ENCODE peak calls at places on chromosome 19, in seven cellular contexts. One of them, this sample, is unnamed.

GRCh38 chr19:34188388-34188787 is 16.1 kb downstream of the LSM14A start:
- DNase-seq in lower lobe of right lung: no peak
- DNase-seq in mammary epithelial cell: no peak
- DNase-seq in HS-27A: no peak
- DNase-seq in MV-4-11: peak
- DNase-seq in central memory CD8-positive, alpha-beta T cell: no peak
- DNase-seq in activated CD4-positive, alpha-beta T cell treated with anti-CD3 and anti-CD28 coated beads, Interleukin-2, amount 50 U/mL, for 48 hours: no peak
- DNase-seq in this sample: no peak

GRCh38 chr19:40803857-40804782 is 5.1 kb downstream of the EGLN2 start:
- DNase-seq in lower lobe of right lung: peak
- DNase-seq in mammary epithelial cell: no peak
- DNase-seq in HS-27A: no peak
- DNase-seq in MV-4-11: no peak
- DNase-seq in central memory CD8-positive, alpha-beta T cell: peak
- DNase-seq in activated CD4-positive, alpha-beta T cell treated with anti-CD3 and anti-CD28 coated beads, Interleukin-2, amount 50 U/mL, for 48 hours: peak
- DNase-seq in this sample: no peak

GRCh38 chr19:40356681-40357595 is 8.4 kb downstream of the PLD3 start:
- DNase-seq in lower lobe of right lung: no peak
- DNase-seq in mammary epithelial cell: no peak
- DNase-seq in HS-27A: no peak
- DNase-seq in MV-4-11: no peak
- DNase-seq in central memory CD8-positive, alpha-beta T cell: no peak
- DNase-seq in activated CD4-positive, alpha-beta T cell treated with anti-CD3 and anti-CD28 coated beads, Interleukin-2, amount 50 U/mL, for 48 hours: no peak
- DNase-seq in this sample: no peak

GRCh38 chr19:31226536-31226935 is 122.7 kb downstream of the TSHZ3 start:
- DNase-seq in lower lobe of right lung: no peak
- DNase-seq in mammary epithelial cell: no peak
- DNase-seq in HS-27A: no peak
- DNase-seq in MV-4-11: no peak
- DNase-seq in central memory CD8-positive, alpha-beta T cell: no peak
- DNase-seq in activated CD4-positive, alpha-beta T cell treated with anti-CD3 and anti-CD28 coated beads, Interleukin-2, amount 50 U/mL, for 48 hours: no peak
- DNase-seq in this sample: no peak

GRCh38 chr19:1999856-2000515 is 15.5 kb downstream of the BTBD2 start:
- DNase-seq in lower lobe of right lung: no peak
- DNase-seq in mammary epithelial cell: no peak
- DNase-seq in HS-27A: no peak
- DNase-seq in MV-4-11: no peak
- DNase-seq in central memory CD8-positive, alpha-beta T cell: no peak
- DNase-seq in activated CD4-positive, alpha-beta T cell treated with anti-CD3 and anti-CD28 coated beads, Interleukin-2, amount 50 U/mL, for 48 hours: no peak
- DNase-seq in this sample: no peak

GRCh38 chr19:17234911-17235617 is 9.0 kb downstream of the OCEL1 start:
- DNase-seq in lower lobe of right lung: peak
- DNase-seq in mammary epithelial cell: peak
- DNase-seq in HS-27A: no peak
- DNase-seq in MV-4-11: peak
- DNase-seq in central memory CD8-positive, alpha-beta T cell: no peak
- DNase-seq in activated CD4-positive, alpha-beta T cell treated with anti-CD3 and anti-CD28 coated beads, Interleukin-2, amount 50 U/mL, for 48 hours: peak
- DNase-seq in this sample: peak

GRCh38 chr19:46056536-46056935 is 15.7 kb upstream of the IGFL4 start:
- DNase-seq in lower lobe of right lung: no peak
- DNase-seq in mammary epithelial cell: peak
- DNase-seq in HS-27A: no peak
- DNase-seq in MV-4-11: no peak
- DNase-seq in central memory CD8-positive, alpha-beta T cell: no peak
- DNase-seq in activated CD4-positive, alpha-beta T cell treated with anti-CD3 and anti-CD28 coated beads, Interleukin-2, amount 50 U/mL, for 48 hours: no peak
- DNase-seq in this sample: peak

GRCh38 chr19:55212447-55212846 is 3.1 kb upstream of the PTPRH start:
- DNase-seq in lower lobe of right lung: no peak
- DNase-seq in mammary epithelial cell: no peak
- DNase-seq in HS-27A: no peak
- DNase-seq in MV-4-11: peak
- DNase-seq in central memory CD8-positive, alpha-beta T cell: no peak
- DNase-seq in activated CD4-positive, alpha-beta T cell treated with anti-CD3 and anti-CD28 coated beads, Interleukin-2, amount 50 U/mL, for 48 hours: peak
- DNase-seq in this sample: no peak

GRCh38 chr19:40510526-40511115 is 43.8 kb downstream of the SPTBN4 start:
- DNase-seq in lower lobe of right lung: no peak
- DNase-seq in mammary epithelial cell: no peak
- DNase-seq in HS-27A: peak
- DNase-seq in MV-4-11: no peak
- DNase-seq in central memory CD8-positive, alpha-beta T cell: no peak
- DNase-seq in activated CD4-positive, alpha-beta T cell treated with anti-CD3 and anti-CD28 coated beads, Interleukin-2, amount 50 U/mL, for 48 hours: no peak
- DNase-seq in this sample: no peak

GRCh38 chr19:32012206-32012605 is 333.2 kb upstream of the ZNF507 start:
- DNase-seq in lower lobe of right lung: no peak
- DNase-seq in mammary epithelial cell: no peak
- DNase-seq in HS-27A: no peak
- DNase-seq in MV-4-11: no peak
- DNase-seq in central memory CD8-positive, alpha-beta T cell: no peak
- DNase-seq in activated CD4-positive, alpha-beta T cell treated with anti-CD3 and anti-CD28 coated beads, Interleukin-2, amount 50 U/mL, for 48 hours: no peak
- DNase-seq in this sample: no peak

GRCh38 chr19:32287811-32288227 is 57.6 kb upstream of the ZNF507 start:
- DNase-seq in lower lobe of right lung: peak
- DNase-seq in mammary epithelial cell: peak
- DNase-seq in HS-27A: peak
- DNase-seq in MV-4-11: peak
- DNase-seq in central memory CD8-positive, alpha-beta T cell: no peak
- DNase-seq in activated CD4-positive, alpha-beta T cell treated with anti-CD3 and anti-CD28 coated beads, Interleukin-2, amount 50 U/mL, for 48 hours: peak
- DNase-seq in this sample: peak

GRCh38 chr19:46860846-46861690 is at the start of gene ARHGAP35:
- DNase-seq in lower lobe of right lung: peak
- DNase-seq in mammary epithelial cell: no peak
- DNase-seq in HS-27A: no peak
- DNase-seq in MV-4-11: no peak
- DNase-seq in central memory CD8-positive, alpha-beta T cell: no peak
- DNase-seq in activated CD4-positive, alpha-beta T cell treated with anti-CD3 and anti-CD28 coated beads, Interleukin-2, amount 50 U/mL, for 48 hours: peak
- DNase-seq in this sample: no peak

GRCh38 chr19:42092350-42092749 is 16.4 kb downstream of the ZNF574 start:
- DNase-seq in lower lobe of right lung: no peak
- DNase-seq in mammary epithelial cell: peak
- DNase-seq in HS-27A: no peak
- DNase-seq in MV-4-11: peak
- DNase-seq in central memory CD8-positive, alpha-beta T cell: no peak
- DNase-seq in activated CD4-positive, alpha-beta T cell treated with anti-CD3 and anti-CD28 coated beads, Interleukin-2, amount 50 U/mL, for 48 hours: peak
- DNase-seq in this sample: no peak

GRCh38 chr19:19179548-19180441 is 9.7 kb upstream of the MEF2B start:
- DNase-seq in lower lobe of right lung: no peak
- DNase-seq in mammary epithelial cell: no peak
- DNase-seq in HS-27A: no peak
- DNase-seq in MV-4-11: peak
- DNase-seq in central memory CD8-positive, alpha-beta T cell: no peak
- DNase-seq in activated CD4-positive, alpha-beta T cell treated with anti-CD3 and anti-CD28 coated beads, Interleukin-2, amount 50 U/mL, for 48 hours: no peak
- DNase-seq in this sample: no peak

This sample was measured in NCI-H2227 treated with DMSO at 0.1 percent for 48 hours.